ENCODE peak calls at places on chromosome 1, in five cellular contexts. One of them, this sample, is unnamed.

GRCh38 chr1:42679364-42679983 is 2.7 kb upstream of the YBX1 start:
- DNase-seq in HL-60: no peak
- DNase-seq in fibroblast of the aortic adventitia: peak
- DNase-seq in lower lobe of right lung: no peak
- DNase-seq in colonic mucosa: no peak
- DNase-seq in this sample: no peak

GRCh38 chr1:226541631-226542622 is 6.6 kb upstream of the STUM start:
- DNase-seq in fibroblast of the aortic adventitia: no peak
- DNase-seq in lower lobe of right lung: no peak
- DNase-seq in HL-60: no peak
- DNase-seq in colonic mucosa: peak
- DNase-seq in this sample: no peak

GRCh38 chr1:203153051-203153988 is 22.3 kb downstream of the MYBPH start:
- DNase-seq in lower lobe of right lung: no peak
- DNase-seq in HL-60: no peak
- DNase-seq in fibroblast of the aortic adventitia: no peak
- DNase-seq in colonic mucosa: no peak
- DNase-seq in this sample: no peak

GRCh38 chr1:93977546-93977945 is 68.3 kb upstream of the GCLM start:
- DNase-seq in lower lobe of right lung: no peak
- DNase-seq in colonic mucosa: no peak
- DNase-seq in HL-60: no peak
- DNase-seq in fibroblast of the aortic adventitia: peak
- DNase-seq in this sample: no peak

GRCh38 chr1:52748119-52748518 is 21.9 kb downstream of the ZYG11B start:
- DNase-seq in HL-60: no peak
- DNase-seq in colonic mucosa: no peak
- DNase-seq in lower lobe of right lung: no peak
- DNase-seq in fibroblast of the aortic adventitia: peak
- DNase-seq in this sample: no peak

GRCh38 chr1:9362488-9362887 is 69.8 kb downstream of the SPSB1 start:
- DNase-seq in colonic mucosa: no peak
- DNase-seq in fibroblast of the aortic adventitia: no peak
- DNase-seq in lower lobe of right lung: no peak
- DNase-seq in HL-60: peak
- DNase-seq in this sample: no peak

GRCh38 chr1:112957133-112957812 is 1.3 kb upstream of the SLC16A1 start:
- DNase-seq in fibroblast of the aortic adventitia: peak
- DNase-seq in colonic mucosa: peak
- DNase-seq in lower lobe of right lung: no peak
- DNase-seq in HL-60: peak
- DNase-seq in this sample: no peak

GRCh38 chr1:98556521-98557158 is 104.9 kb upstream of the SNX7 start:
- DNase-seq in fibroblast of the aortic adventitia: peak
- DNase-seq in colonic mucosa: no peak
- DNase-seq in HL-60: no peak
- DNase-seq in lower lobe of right lung: no peak
- DNase-seq in this sample: no peak

GRCh38 chr1:240044620-240045019 is 47.1 kb upstream of the FMN2 start:
- DNase-seq in lower lobe of right lung: no peak
- DNase-seq in colonic mucosa: no peak
- DNase-seq in fibroblast of the aortic adventitia: peak
- DNase-seq in HL-60: no peak
- DNase-seq in this sample: no peak

GRCh38 chr1:25990702-25991395 is 7.0 kb downstream of the PAFAH2 start:
- DNase-seq in HL-60: peak
- DNase-seq in fibroblast of the aortic adventitia: no peak
- DNase-seq in colonic mucosa: no peak
- DNase-seq in lower lobe of right lung: no peak
- DNase-seq in this sample: no peak

GRCh38 chr1:25994402-25994801 is 3.5 kb downstream of the PAFAH2 start:
- DNase-seq in fibroblast of the aortic adventitia: no peak
- DNase-seq in lower lobe of right lung: no peak
- DNase-seq in colonic mucosa: no peak
- DNase-seq in HL-60: no peak
- DNase-seq in this sample: no peak

GRCh38 chr1:25991937-25992688 is 5.8 kb downstream of the PAFAH2 start:
- DNase-seq in HL-60: no peak
- DNase-seq in fibroblast of the aortic adventitia: peak
- DNase-seq in lower lobe of right lung: no peak
- DNase-seq in colonic mucosa: no peak
- DNase-seq in this sample: no peak

GRCh38 chr1:25992689-25993146 is 5.1 kb downstream of the PAFAH2 start:
- DNase-seq in lower lobe of right lung: no peak
- DNase-seq in colonic mucosa: no peak
- DNase-seq in HL-60: no peak
- DNase-seq in fibroblast of the aortic adventitia: no peak
- DNase-seq in this sample: no peak

DNA sequence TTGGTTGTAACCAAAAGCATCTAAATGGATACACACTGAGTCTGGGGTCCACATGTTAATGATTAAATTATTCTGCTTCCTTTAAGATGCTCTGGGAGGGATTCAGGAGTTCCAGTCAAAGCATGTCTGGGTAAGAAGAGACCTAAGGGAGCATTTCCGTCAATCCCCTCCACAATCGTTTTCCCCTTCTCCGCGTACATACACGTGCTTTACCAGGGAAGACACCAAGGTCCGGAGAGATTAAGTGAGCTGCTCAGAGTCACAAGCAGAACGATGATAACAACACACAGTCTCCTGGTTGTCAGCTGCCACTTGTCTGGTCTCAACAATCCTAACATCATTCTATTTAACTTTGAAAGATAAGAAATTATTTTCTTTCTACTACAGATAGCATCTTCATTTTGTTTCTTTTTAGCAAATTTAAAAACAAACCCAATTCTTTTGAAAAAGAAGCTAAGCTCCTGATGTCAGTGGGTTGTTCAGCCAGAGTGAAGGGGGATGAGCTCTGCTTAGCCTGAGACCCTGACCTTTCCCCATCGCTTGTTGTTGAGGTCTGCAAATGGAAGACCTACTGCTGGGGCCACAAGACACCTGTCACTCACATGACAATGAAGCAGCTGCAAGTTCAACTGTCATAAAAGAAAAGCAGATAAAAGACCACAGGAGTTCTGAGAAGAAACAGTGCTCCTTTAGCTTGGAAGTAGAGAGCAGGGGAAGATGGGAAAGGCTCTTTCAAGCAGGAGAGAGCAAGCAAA is 4.5 kb downstream of the PAFAH2 start:
- DNase-seq in HL-60: no peak
- DNase-seq in colonic mucosa: no peak
- DNase-seq in fibroblast of the aortic adventitia: no peak
- DNase-seq in lower lobe of right lung: no peak
- DNase-seq in this sample: no peak
- H3K4me3 ChIP-seq in HL-60: no peak
- H3K4me3 ChIP-seq in colonic mucosa: no peak
- H3K4me3 ChIP-seq in fibroblast of the aortic adventitia: no peak
- H3K4me3 ChIP-seq in lower lobe of right lung: no peak
- H3K4me3 ChIP-seq in this sample: no peak

DNA sequence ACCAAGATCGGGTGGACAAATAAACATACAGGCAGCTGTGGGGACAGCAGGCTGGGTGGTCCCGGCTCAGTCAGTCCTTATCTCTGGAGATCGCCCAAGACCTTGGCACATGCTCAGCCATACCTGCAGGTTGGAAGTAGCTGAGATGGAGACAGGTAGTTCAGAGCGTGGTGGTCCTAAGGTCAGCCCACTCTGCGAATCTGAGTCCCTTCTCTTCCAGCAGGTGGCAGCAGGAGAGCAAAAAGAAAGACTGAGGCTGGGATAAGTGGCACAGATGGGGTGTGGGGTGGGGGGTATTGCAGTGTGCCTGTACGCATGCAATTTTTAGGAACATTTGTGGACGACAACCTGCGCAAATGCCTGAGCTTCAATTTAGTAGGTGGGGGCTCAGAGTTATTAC is 104.9 kb downstream of the TENT5C start:
- DNase-seq in lower lobe of right lung: no peak
- DNase-seq in HL-60: no peak
- DNase-seq in colonic mucosa: no peak
- DNase-seq in fibroblast of the aortic adventitia: no peak
- DNase-seq in this sample: no peak
- TF ChIP-seq CTCF in lower lobe of right lung: no peak
- TF ChIP-seq CTCF in HL-60: no peak
- TF ChIP-seq CTCF in colonic mucosa: no peak
- TF ChIP-seq CTCF in fibroblast of the aortic adventitia: peak
- TF ChIP-seq CTCF in this sample: peak

GRCh38 chr1:28885472-28885877 is 28.9 kb upstream of the EPB41 start:
- DNase-seq in HL-60: peak
- DNase-seq in lower lobe of right lung: no peak
- DNase-seq in fibroblast of the aortic adventitia: no peak
- DNase-seq in colonic mucosa: peak
- DNase-seq in this sample: no peak
- H3K4me3 ChIP-seq in HL-60: no peak
- H3K4me3 ChIP-seq in lower lobe of right lung: no peak
- H3K4me3 ChIP-seq in fibroblast of the aortic adventitia: no peak
- H3K4me3 ChIP-seq in colonic mucosa: no peak
- H3K4me3 ChIP-seq in this sample: no peak

GRCh38 chr1:88463401-88463800 is 220.7 kb upstream of the PKN2 start:
- DNase-seq in lower lobe of right lung: no peak
- DNase-seq in fibroblast of the aortic adventitia: no peak
- DNase-seq in HL-60: no peak
- DNase-seq in colonic mucosa: no peak
- DNase-seq in this sample: no peak

GRCh38 chr1:88466899-88467580 is 217.0 kb upstream of the PKN2 start:
- DNase-seq in HL-60: no peak
- DNase-seq in colonic mucosa: no peak
- DNase-seq in fibroblast of the aortic adventitia: no peak
- DNase-seq in lower lobe of right lung: no peak
- DNase-seq in this sample: peak

GRCh38 chr1:88457197-88457596 is 226.9 kb upstream of the PKN2 start:
- DNase-seq in lower lobe of right lung: no peak
- DNase-seq in HL-60: no peak
- DNase-seq in colonic mucosa: no peak
- DNase-seq in fibroblast of the aortic adventitia: no peak
- DNase-seq in this sample: no peak

DNA sequence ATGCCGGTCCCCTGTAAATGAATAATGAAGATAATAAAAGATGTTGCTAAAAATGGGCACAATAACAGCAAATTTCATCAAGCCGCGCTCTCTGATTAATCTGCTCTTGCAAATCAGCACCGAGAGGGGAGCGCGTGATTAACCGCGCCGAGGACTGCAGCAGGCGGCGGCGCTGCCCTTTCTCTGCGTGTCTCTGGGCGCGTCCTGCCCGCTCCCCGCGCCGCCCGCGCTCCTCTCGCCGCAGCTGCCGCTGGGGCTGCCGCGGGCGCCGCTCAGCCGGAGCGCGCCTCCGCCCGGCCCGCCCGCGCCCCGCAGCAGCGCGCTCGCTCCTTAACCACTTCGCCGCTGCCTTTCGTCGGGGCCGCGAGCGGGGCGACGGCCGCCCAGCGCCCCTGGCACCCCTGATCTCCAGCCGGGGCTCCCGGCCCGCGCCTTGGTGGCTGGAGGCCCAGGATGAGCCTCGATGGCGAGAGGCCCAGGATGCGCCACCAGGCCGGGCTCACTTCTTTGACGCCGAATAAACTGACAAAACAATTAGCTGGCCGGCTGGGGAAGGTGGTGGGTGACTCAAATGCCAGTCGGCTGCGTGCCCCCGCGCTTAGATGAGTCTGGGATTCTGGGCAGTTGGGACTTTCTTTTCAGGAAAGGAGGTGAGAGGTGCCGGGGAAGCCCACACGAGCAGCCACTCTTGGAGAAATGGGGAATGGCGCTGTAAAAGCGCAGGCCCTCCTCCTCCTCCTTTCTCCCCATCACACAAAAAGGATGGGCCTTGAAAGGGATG is 221.4 kb upstream of the PKN2 start:
- DNase-seq in HL-60: no peak
- DNase-seq in colonic mucosa: no peak
- DNase-seq in fibroblast of the aortic adventitia: peak
- DNase-seq in lower lobe of right lung: peak
- DNase-seq in this sample: peak
- TF ChIP-seq CTCF in HL-60: no peak
- TF ChIP-seq CTCF in colonic mucosa: no peak
- TF ChIP-seq CTCF in fibroblast of the aortic adventitia: no peak
- TF ChIP-seq CTCF in lower lobe of right lung: no peak
- TF ChIP-seq CTCF in this sample: no peak

DNA sequence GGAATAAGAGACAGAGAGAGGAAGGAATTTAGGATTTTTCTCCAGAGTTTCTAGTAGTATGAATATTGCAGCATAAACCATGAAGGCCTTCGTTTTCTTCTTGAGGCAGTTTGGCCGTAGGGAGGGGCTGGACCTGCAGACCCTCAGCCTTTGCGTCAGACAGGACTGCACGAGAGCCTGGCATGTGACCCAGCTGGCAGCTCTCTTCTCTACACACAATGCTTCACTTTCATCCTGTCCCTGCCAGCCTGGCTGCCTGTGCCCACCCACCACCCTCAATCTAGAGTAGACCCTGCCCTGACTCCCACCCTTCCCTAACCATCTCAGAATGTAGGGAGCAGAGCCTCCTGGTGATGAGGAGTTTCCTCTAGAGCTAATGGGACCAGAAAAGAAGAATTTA is 1.6 kb downstream of the CA14 start:
- DNase-seq in colonic mucosa: no peak
- DNase-seq in lower lobe of right lung: no peak
- DNase-seq in fibroblast of the aortic adventitia: no peak
- DNase-seq in HL-60: no peak
- DNase-seq in this sample: peak
- H3K4me3 ChIP-seq in colonic mucosa: no peak
- H3K4me3 ChIP-seq in lower lobe of right lung: no peak
- H3K4me3 ChIP-seq in fibroblast of the aortic adventitia: no peak
- H3K4me3 ChIP-seq in HL-60: no peak
- H3K4me3 ChIP-seq in this sample: no peak

GRCh38 chr1:70436617-70437236 is 25.7 kb downstream of the CTH start:
- DNase-seq in colonic mucosa: no peak
- DNase-seq in lower lobe of right lung: no peak
- DNase-seq in fibroblast of the aortic adventitia: peak
- DNase-seq in HL-60: no peak
- DNase-seq in this sample: no peak
- TF ChIP-seq CTCF in colonic mucosa: peak
- TF ChIP-seq CTCF in lower lobe of right lung: peak
- TF ChIP-seq CTCF in fibroblast of the aortic adventitia: peak
- TF ChIP-seq CTCF in HL-60: no peak
- TF ChIP-seq CTCF in this sample: peak

This sample was measured in right lobe of liver.